ENCODE peak calls at places on chromosomes 1 and 21, in six cellular contexts. W is cardiac muscle cell, Z is Peyer's patch, V is mammary epithelial cell, X is left lung, B is GM23248. P is an unnamed sample.

GRCh38 chr1:43329995-43330751 is 7.4 kb upstream of the MPL start:
- DNase-seq in W (no peak), Z (no peak), V (peak; percentile 55), X (peak; percentile 72), B (peak; percentile 86), P (no peak)

GRCh38 chr1:6200188-6200809 is 904 bp upstream of the RPL22 start:
- DNase-seq in W (no peak), Z (no peak), V (no peak), X (no peak), B (no peak), P (no peak)

GRCh38 chr1:81573458-81573857 is 227.3 kb upstream of the ADGRL2 start:
- DNase-seq in W (peak; percentile 12), Z (no peak), V (no peak), X (no peak), B (no peak), P (no peak)

GRCh38 chr1:19651141-19651737 is 7.1 kb downstream of the NBL1 start:
- DNase-seq in W (peak; percentile 70), Z (peak; percentile 63), V (no peak), X (no peak), B (peak; percentile 81), P (no peak)

GRCh38 chr1:183404456-183404855 is 13.7 kb downstream of the NMNAT2 start:
- DNase-seq in W (no peak), Z (no peak), V (no peak), X (no peak), B (no peak), P (no peak)

GRCh38 chr1:234661249-234661928 is 51.4 kb upstream of the IRF2BP2 start:
- DNase-seq in W (no peak), Z (no peak), V (no peak), X (no peak), B (no peak), P (no peak)

GRCh38 chr21:14366998-14367397 is 15.9 kb downstream of the HSPA13 start:
- DNase-seq in W (no peak), Z (no peak), V (no peak), X (no peak), B (no peak), P (no peak)

GRCh38 chr1:41955461-41956159 is 36.9 kb upstream of the HIVEP3 start:
- DNase-seq in W (no peak), Z (no peak), V (peak; percentile 99), X (no peak), B (peak; percentile 94), P (no peak)

GRCh38 chr21:43262427-43262826 is 93.6 kb downstream of the CRYAA start:
- DNase-seq in W (no peak), Z (peak; percentile 70), V (peak; percentile 10), X (no peak), B (no peak), P (peak; percentile 33)

GRCh38 chr21:34077888-34078287 is 4.5 kb downstream of the MRPS6 start:
- DNase-seq in W (no peak), Z (no peak), V (no peak), X (no peak), B (no peak), P (no peak)

GRCh38 chr1:29237906-29238600 is 1.7 kb downstream of the PTPRU start:
- DNase-seq in W (peak; percentile 54), Z (no peak), V (peak; percentile 53), X (peak; percentile 66), B (peak; percentile 66), P (peak; percentile 70)

GRCh38 chr1:220876511-220877347 is 2.5 kb upstream of the HLX start:
- DNase-seq in W (peak; percentile 65), Z (no peak), V (no peak), X (no peak), B (no peak), P (peak; percentile 63)

GRCh38 chr1:116345011-116345410 is 28.0 kb upstream of the ATP1A1 start:
- DNase-seq in W (no peak), Z (no peak), V (no peak), X (no peak), B (no peak), P (no peak)

DNA sequence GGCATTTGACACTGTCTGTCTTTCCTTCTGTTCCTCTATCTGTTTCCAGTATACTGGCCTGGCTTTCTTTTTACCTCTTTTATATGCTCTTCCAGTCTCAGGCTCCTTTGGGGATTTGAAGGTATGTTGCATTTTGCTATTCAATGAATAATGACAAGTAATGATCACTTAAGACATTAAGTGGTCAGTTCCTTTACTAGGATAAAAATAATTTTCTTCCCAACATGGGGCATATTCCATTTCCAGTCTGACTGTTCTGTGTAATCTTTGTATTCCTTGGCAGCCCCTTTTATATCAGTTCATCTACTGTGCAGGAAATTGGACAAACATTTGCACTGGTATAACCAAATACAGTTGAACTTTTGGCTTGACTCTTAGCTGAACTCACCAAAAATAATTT is 15.6 kb downstream of the METTL18 start:
- DNase-seq in W (no peak), Z (no peak), V (no peak), X (no peak), B (no peak), P (no peak)
- H3K4me1 ChIP-seq in W (no peaks in the 10 kb centered on the region), Z (no peaks in the 10 kb centered on the region), V (peaks cover 26% of the 10 kb centered on the region), X (no peaks in the 10 kb centered on the region), B (peaks cover 7% of the 10 kb centered on the region), P (no peaks in the 10 kb centered on the region)

DNA sequence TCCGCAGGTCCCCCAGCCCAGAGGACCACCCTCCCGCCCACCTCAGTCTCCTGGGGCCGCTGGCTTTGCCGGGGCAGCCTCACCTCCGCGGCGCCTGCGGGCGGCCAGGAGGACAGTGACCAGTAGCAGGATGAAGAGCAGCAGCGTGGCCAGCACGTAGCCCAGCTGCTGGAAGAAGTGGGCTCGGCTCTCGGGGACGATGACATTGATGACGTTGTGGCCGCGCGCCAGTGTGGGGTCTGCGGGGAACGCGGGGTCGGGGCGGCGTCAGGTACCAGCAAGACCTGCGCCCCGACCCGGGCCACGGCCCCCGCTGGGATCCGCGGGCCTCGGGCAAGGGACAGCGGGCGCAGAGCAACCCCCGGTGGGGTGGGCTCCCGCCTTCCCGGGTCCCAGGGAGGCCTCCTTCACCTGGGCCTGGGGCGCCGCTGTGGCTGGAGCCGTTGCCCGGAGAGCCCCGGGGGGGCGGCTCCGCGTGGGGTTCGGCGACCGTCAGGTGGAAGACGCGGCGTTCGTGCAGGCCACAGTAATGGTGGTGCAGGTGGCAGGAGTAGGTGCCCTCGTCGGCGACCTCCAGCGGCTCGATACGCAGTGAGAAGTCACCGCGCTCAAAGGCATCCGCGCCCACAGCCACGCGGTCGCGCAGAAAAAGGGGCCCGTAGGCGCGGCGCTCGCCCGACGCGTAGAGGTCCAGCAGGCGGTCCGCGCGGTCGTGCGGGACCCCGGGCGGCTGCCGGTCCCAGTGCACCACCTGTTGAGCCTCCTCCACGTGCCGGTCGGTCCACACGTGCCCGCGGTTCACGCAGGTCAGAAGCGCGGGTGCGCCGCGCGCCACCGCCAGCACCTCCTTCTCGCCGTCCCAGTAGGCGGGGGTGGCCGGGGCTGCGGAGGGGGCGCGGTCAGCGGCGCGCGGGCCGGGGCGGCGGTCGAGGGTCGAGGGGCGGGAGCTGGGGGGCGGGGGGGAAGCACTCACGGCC is 3.8 kb downstream of the MXRA8 start:
- DNase-seq in W (no peak), Z (no peak), V (no peak), X (no peak), B (no peak), P (no peak)
- H3K9me3 ChIP-seq in W (no peaks in the 10 kb centered on the region), Z (no peaks in the 10 kb centered on the region), V (no peaks in the 10 kb centered on the region), X (no peaks in the 10 kb centered on the region), B (no peaks in the 10 kb centered on the region), P (no peaks in the 10 kb centered on the region)

GRCh38 chr1:231934797-231935196 is 308.2 kb downstream of the DISC1 start:
- DNase-seq in W (peak; percentile 54), Z (no peak), V (peak; percentile 42), X (no peak), B (no peak), P (no peak)
- H3K4me1 ChIP-seq in W (peaks cover 47% of the 10 kb centered on the region), Z (no peaks in the 10 kb centered on the region), V (peaks cover 16% of the 10 kb centered on the region), X (no peaks in the 10 kb centered on the region), B (no peaks in the 10 kb centered on the region), P (peaks cover 17% of the 10 kb centered on the region)

GRCh38 chr21:40130476-40130875 is 263.2 kb downstream of the PCP4 start:
- DNase-seq in W (no peak), Z (no peak), V (peak; percentile 68), X (no peak), B (no peak), P (no peak)

GRCh38 chr21:40128891-40129290 is 261.7 kb downstream of the PCP4 start:
- DNase-seq in W (no peak), Z (no peak), V (peak; percentile 89), X (no peak), B (no peak), P (no peak)

GRCh38 chr21:40134731-40135492 is 267.7 kb downstream of the PCP4 start:
- DNase-seq in W (no peak), Z (no peak), V (no peak), X (no peak), B (no peak), P (no peak)

GRCh38 chr21:40129809-40130208 is 262.6 kb downstream of the PCP4 start:
- DNase-seq in W (no peak), Z (no peak), V (no peak), X (no peak), B (no peak), P (no peak)
- H3K9me3 ChIP-seq in W (no peaks in the 10 kb centered on the region), Z (no peaks in the 10 kb centered on the region), V (no peaks in the 10 kb centered on the region), X (no peaks in the 10 kb centered on the region), B (no peaks in the 10 kb centered on the region), P (no peaks in the 10 kb centered on the region)